ENCODE peak calls at places on chromosomes 1 and 21, in nine cellular contexts. V, B, X, O, P, R, T, U and F are unnamed samples.

GRCh38 chr1:109879881-109880525 is 30.6 kb upstream of the CSF1 start:
- DNase-seq in V (no peak), B (no peak), X (no peak), O (no peak), P (no peak), R (no peak), T (no peak), U (no peak), F (no peak)

GRCh38 chr1:215146252-215146975 is 63.9 kb downstream of the KCNK2 start:
- DNase-seq in V (no peak), B (no peak), X (peak; percentile 66), O (no peak), P (no peak), R (no peak), T (peak; percentile 11), U (peak; percentile 22), F (no peak)

GRCh38 chr1:84078108-84078823 is 65.8 kb upstream of the PRKACB start:
- DNase-seq in V (no peak), B (peak; percentile 52), X (peak; percentile 38), O (no peak), P (no peak), R (peak; percentile 2), T (peak; percentile 7), U (peak; percentile 62), F (peak; percentile 15)

GRCh38 chr1:151892190-151892589 is 17.1 kb downstream of the THEM4 start:
- DNase-seq in V (peak; percentile 57), B (no peak), X (no peak), O (no peak), P (no peak), R (no peak), T (no peak), U (no peak), F (no peak)

GRCh38 chr1:37020653-37021277 is 13.6 kb downstream of the GRIK3 start:
- DNase-seq in V (no peak), B (no peak), X (peak; percentile 31), O (no peak), P (peak; percentile 81), R (no peak), T (no peak), U (no peak), F (no peak)

GRCh38 chr1:99613716-99614115 is 32.2 kb upstream of the PALMD start:
- DNase-seq in V (no peak), B (no peak), X (no peak), O (no peak), P (no peak), R (no peak), T (no peak), U (no peak), F (no peak)

GRCh38 chr1:6998267-6998666 is 213.0 kb downstream of the CAMTA1 start:
- DNase-seq in V (no peak), B (no peak), X (no peak), O (no peak), P (no peak), R (no peak), T (no peak), U (no peak), F (no peak)

GRCh38 chr1:225467193-225468020 is 39.6 kb upstream of the LBR start:
- DNase-seq in V (no peak), B (no peak), X (no peak), O (no peak), P (no peak), R (peak; percentile 70), T (peak; percentile 50), U (no peak), F (peak; percentile 85)

GRCh38 chr1:159936284-159936904 is 9.0 kb downstream of the IGSF9 start:
- DNase-seq in V (no peak), B (peak; percentile 7), X (peak; percentile 71), O (no peak), P (peak; percentile 92), R (peak; percentile 80), T (peak; percentile 77), U (peak; percentile 64), F (peak; percentile 88)

GRCh38 chr1:151516031-151516511 is 4.9 kb downstream of the CGN start:
- DNase-seq in V (no peak), B (no peak), X (no peak), O (no peak), P (no peak), R (no peak), T (no peak), U (no peak), F (no peak)

GRCh38 chr1:151972533-151973270 is 21.0 kb downstream of the S100A10 start:
- DNase-seq in V (peak; percentile 83), B (no peak), X (peak; percentile 93), O (no peak), P (no peak), R (no peak), T (no peak), U (no peak), F (no peak)

GRCh38 chr1:147171399-147172167 is 687 bp downstream of the PRKAB2 start:
- DNase-seq in V (no peak), B (no peak), X (peak; percentile 11), O (no peak), P (peak; percentile 49), R (no peak), T (no peak), U (no peak), F (no peak)

GRCh38 chr1:234186037-234186688 is 187.1 kb upstream of the COA6 start:
- DNase-seq in V (no peak), B (peak; percentile 84), X (peak; percentile 94), O (no peak), P (no peak), R (no peak), T (no peak), U (peak; percentile 20), F (no peak)

GRCh38 chr1:160127865-160128523 is 12.4 kb downstream of the ATP1A2 start:
- DNase-seq in V (no peak), B (no peak), X (peak; percentile 40), O (no peak), P (no peak), R (no peak), T (no peak), U (no peak), F (no peak)

GRCh38 chr1:158700552-158700951 is at the start of gene OR6K2:
- DNase-seq in V (no peak), B (no peak), X (no peak), O (no peak), P (no peak), R (no peak), T (no peak), U (no peak), F (no peak)

GRCh38 chr1:83796409-83796808 is 202.5 kb downstream of the TTLL7 start:
- DNase-seq in V (peak; percentile 58), B (no peak), X (no peak), O (no peak), P (no peak), R (no peak), T (no peak), U (no peak), F (no peak)

GRCh38 chr1:114113801-114114750 is 39.6 kb downstream of the SYT6 start:
- DNase-seq in V (no peak), B (peak; percentile 7), X (no peak), O (no peak), P (no peak), R (no peak), T (peak; percentile 21), U (no peak), F (no peak)

GRCh38 chr1:165403835-165404482 is 41.0 kb downstream of the RXRG start:
- DNase-seq in V (no peak), B (peak; percentile 24), X (peak; percentile 35), O (no peak), P (peak; percentile 63), R (no peak), T (peak; percentile 16), U (peak; percentile 43), F (no peak)

GRCh38 chr1:155077346-155077745 is 1.3 kb upstream of the EFNA3 start:
- DNase-seq in V (no peak), B (no peak), X (no peak), O (no peak), P (no peak), R (no peak), T (no peak), U (no peak), F (peak; percentile 1)

GRCh38 chr21:15203740-15204139 is 138.9 kb upstream of the NRIP1 start:
- DNase-seq in V (no peak), B (no peak), X (no peak), O (no peak), P (no peak), R (no peak), T (no peak), U (no peak), F (no peak)

GRCh38 chr1:47438321-47439150 is 692 bp downstream of the FOXD2 start:
- DNase-seq in V (no peak), B (no peak), X (no peak), O (no peak), P (no peak), R (peak; percentile 25), T (no peak), U (no peak), F (peak; percentile 54)

GRCh38 chr1:155008015-155008941 is 5.7 kb downstream of the ZBTB7B start:
- DNase-seq in V (no peak), B (no peak), X (no peak), O (no peak), P (no peak), R (no peak), T (no peak), U (no peak), F (peak; percentile 79)

GRCh38 chr1:94045465-94046056 is 75.4 kb downstream of the ABCA4 start:
- DNase-seq in V (peak; percentile 96), B (peak; percentile 60), X (peak; percentile 96), O (no peak), P (peak; percentile 85), R (no peak), T (peak; percentile 95), U (no peak), F (peak; percentile 98)

GRCh38 chr1:167805041-167805556 is 83.3 kb downstream of the MPZL1 start:
- DNase-seq in V (no peak), B (no peak), X (no peak), O (no peak), P (no peak), R (no peak), T (no peak), U (no peak), F (no peak)

GRCh38 chr1:228374711-228375577 is 31.7 kb downstream of the TRIM11 start:
- DNase-seq in V (peak; percentile 88), B (peak; percentile 88), X (peak; percentile 69), O (peak; percentile 61), P (no peak), R (no peak), T (peak; percentile 94), U (no peak), F (peak; percentile 95)

GRCh38 chr1:28921286-28921869 is 7.0 kb downstream of the EPB41 start:
- DNase-seq in V (no peak), B (no peak), X (no peak), O (no peak), P (no peak), R (no peak), T (no peak), U (peak; percentile 32), F (no peak)